ENCODE peak calls at places on chromosomes 5 and 9, in seven cellular contexts. H is mesendoderm, R is neuronal stem cell, P is IMR-90, L is H9, E is H1, M is mesenchymal stem cell. X is an unnamed sample.

GRCh38 chr9:93479726-93480125 is 26.3 kb upstream of the FAM120AOS start:
- DNase-seq in R (no peak), E (no peak), L (no peak), M (no peak), P (peak; percentile 17), H (no peak), X (no peak)

GRCh38 chr9:68690088-68690487 is 15.0 kb upstream of the PIP5K1B start:
- DNase-seq in M (peak; percentile 28), R (no peak), L (no peak), H (peak; percentile 57), P (no peak), E (no peak), X (no peak)

GRCh38 chr5:15446552-15446951 is 53.4 kb upstream of the FBXL7 start:
- DNase-seq in L (no peak), E (no peak), M (no peak), R (no peak), P (peak; percentile 33), H (no peak), X (peak; percentile 80)

GRCh38 chr5:137195483-137195882 is 303.6 kb downstream of the SPOCK1 start:
- DNase-seq in L (no peak), H (no peak), E (no peak), R (no peak), P (no peak), M (no peak), X (no peak)

GRCh38 chr9:5631021-5631420 is 2.1 kb downstream of the RIC1 start:
- DNase-seq in E (no peak), R (no peak), M (no peak), P (no peak), H (peak; percentile 50), L (no peak), X (peak; percentile 8)

GRCh38 chr5:170273968-170274710 is 23.4 kb downstream of the LCP2 start:
- DNase-seq in P (no peak), H (peak; percentile 91), E (peak; percentile 38), R (no peak), M (no peak), L (peak; percentile 75), X (no peak)

GRCh38 chr5:132659598-132660493 is 1.9 kb downstream of the IL13 start:
- DNase-seq in L (no peak), M (no peak), R (no peak), H (no peak), P (no peak), E (no peak), X (no peak)

GRCh38 chr5:66209350-66209749 is 65.2 kb downstream of the SREK1 start:
- DNase-seq in H (peak; percentile 95), E (no peak), P (no peak), M (no peak), R (no peak), L (peak; percentile 64), X (peak; percentile 100)

GRCh38 chr9:92035687-92036410 is 79.4 kb downstream of the SPTLC1 start:
- DNase-seq in M (peak; percentile 94), L (no peak), R (no peak), P (peak; percentile 94), H (no peak), E (no peak), X (no peak)

GRCh38 chr9:117775576-117775975 is 71.4 kb downstream of the TLR4 start:
- DNase-seq in E (no peak), P (no peak), L (no peak), M (no peak), R (no peak), H (no peak), X (no peak)

GRCh38 chr5:122099060-122099790 is 21.2 kb upstream of the LOX start:
- DNase-seq in R (no peak), P (peak; percentile 90), E (no peak), M (peak; percentile 90), L (no peak), H (peak; percentile 48), X (peak; percentile 19)

GRCh38 chr5:62126090-62126489 is 179.9 kb upstream of the KIF2A start:
- DNase-seq in H (no peak), L (no peak), P (no peak), R (no peak), E (no peak), M (no peak), X (no peak)

GRCh38 chr5:168282120-168282519 is 9.3 kb upstream of the WWC1 start:
- DNase-seq in L (peak; percentile 47), M (peak; percentile 57), R (no peak), E (no peak), P (peak; percentile 86), H (no peak), X (peak; percentile 53)

GRCh38 chr5:171747061-171747859 is 38.4 kb upstream of the SMIM23 start:
- DNase-seq in L (no peak), E (no peak), R (no peak), M (no peak), H (no peak), P (no peak), X (peak; percentile 71)

GRCh38 chr5:65862384-65862783 is 64.0 kb upstream of the ERBIN start:
- DNase-seq in R (no peak), P (peak; percentile 8), L (no peak), H (no peak), M (no peak), E (no peak), X (no peak)

GRCh38 chr9:16598316-16598715 is 272.2 kb downstream of the BNC2 start:
- DNase-seq in H (no peak), M (no peak), L (no peak), R (no peak), E (no peak), P (peak; percentile 56), X (no peak)
- H2AK5ac ChIP-seq in H (no peak overlapping the region), M (peak overlapping the region; percentile 54), L (no peak overlapping the region), R (no peak overlapping the region), E (no peak overlapping the region), P (no peak overlapping the region), X (no peak overlapping the region)

GRCh38 chr9:111163738-111164399 is 125.6 kb upstream of the LPAR1 start:
- DNase-seq in E (no peak), R (no peak), P (peak; percentile 7), M (peak; percentile 24), L (no peak), H (no peak), X (no peak)

GRCh38 chr9:111158375-111158774 is 120.1 kb upstream of the LPAR1 start:
- DNase-seq in L (no peak), P (peak; percentile 14), M (no peak), R (no peak), E (no peak), H (no peak), X (no peak)

DNA sequence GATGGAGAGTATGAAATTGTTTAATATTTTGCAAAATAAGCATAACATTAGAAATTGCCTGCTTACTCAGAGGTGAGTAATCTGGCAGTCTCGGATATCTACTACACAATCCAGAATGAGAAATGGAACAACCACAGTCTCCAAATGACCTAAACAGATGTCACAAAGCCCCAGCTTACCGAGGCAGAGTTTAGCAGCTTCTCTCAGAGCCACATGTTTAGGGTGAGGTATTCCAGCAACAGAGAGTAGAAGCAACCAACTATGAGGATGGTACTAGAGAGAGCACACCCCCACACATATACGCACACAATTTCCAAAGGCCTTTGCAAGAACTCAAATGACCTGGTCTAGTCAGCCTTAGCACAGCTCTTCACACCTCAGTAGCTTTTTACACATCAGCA is 122.7 kb upstream of the LPAR1 start:
- DNase-seq in R (no peak), L (no peak), P (peak; percentile 92), H (no peak), M (peak; percentile 31), E (no peak), X (no peak)
- H2AK5ac ChIP-seq in R (no peak overlapping the region), L (no peak overlapping the region), P (no peak overlapping the region), H (no peak overlapping the region), M (no peak overlapping the region), E (no peak overlapping the region), X (no peak overlapping the region)

GRCh38 chr5:55856511-55857246 is 5.5 kb downstream of the IL31RA start:
- DNase-seq in E (no peak), L (no peak), P (no peak), R (no peak), H (no peak), M (no peak), X (no peak)

GRCh38 chr5:55855509-55855908 is 4.4 kb downstream of the IL31RA start:
- DNase-seq in H (peak; percentile 34), E (no peak), M (no peak), P (peak; percentile 16), L (no peak), R (no peak), X (no peak)

GRCh38 chr5:55853818-55854217 is 2.7 kb downstream of the IL31RA start:
- DNase-seq in L (no peak), H (no peak), M (peak; percentile 35), R (no peak), E (no peak), P (peak; percentile 67), X (no peak)

GRCh38 chr5:55860268-55860667 is 9.1 kb downstream of the IL31RA start:
- DNase-seq in L (no peak), M (no peak), P (no peak), R (no peak), E (no peak), H (no peak), X (no peak)

DNA sequence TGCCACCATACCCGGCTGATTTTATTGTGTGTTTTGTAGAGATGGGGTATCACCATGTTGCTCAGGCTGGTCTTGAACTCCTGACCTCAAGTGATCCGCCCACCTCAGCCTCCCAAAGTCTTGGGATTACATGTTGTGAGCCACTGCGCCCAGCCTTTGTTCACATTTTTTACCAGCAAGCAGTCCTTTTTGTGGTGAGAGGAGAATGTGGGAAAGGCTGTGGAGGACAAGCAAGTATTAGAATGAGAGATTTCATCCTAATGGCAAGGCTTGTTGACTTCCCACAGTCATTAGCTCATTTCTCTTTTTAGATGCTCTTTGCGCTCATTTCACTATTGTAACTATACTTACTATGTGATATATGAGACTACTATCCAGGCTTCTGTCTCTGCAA is 6.1 kb downstream of the IL31RA start:
- DNase-seq in L (no peak), H (no peak), R (no peak), P (no peak), M (no peak), E (no peak), X (no peak)
- H2AK5ac ChIP-seq in L (no peak overlapping the region), H (no peak overlapping the region), R (no peak overlapping the region), P (no peak overlapping the region), M (no peak overlapping the region), E (no peak overlapping the region), X (no peak overlapping the region)

DNA sequence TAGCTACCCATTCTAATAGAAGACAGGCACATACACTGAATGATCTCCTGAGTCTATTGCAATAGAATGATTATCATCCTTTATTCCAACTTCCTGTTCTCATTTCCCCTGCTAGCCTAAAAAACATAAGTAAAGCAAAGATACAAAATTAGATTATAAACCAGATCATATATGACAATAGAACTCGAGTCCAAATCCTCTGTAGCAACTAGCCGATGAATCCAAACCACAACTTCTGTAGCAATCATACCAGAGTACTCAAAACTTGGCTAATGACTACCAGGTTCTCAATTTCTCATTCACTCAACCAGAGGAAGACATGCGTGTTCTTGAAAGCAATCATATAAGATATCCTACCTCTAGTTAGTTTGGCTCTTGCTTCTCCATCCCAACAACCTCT is 622.1 kb downstream of the PSAT1 start:
- DNase-seq in P (no peak), H (no peak), R (no peak), L (no peak), E (no peak), M (no peak), X (no peak)
- H2AK5ac ChIP-seq in P (no peak overlapping the region), H (no peak overlapping the region), R (no peak overlapping the region), L (no peak overlapping the region), E (no peak overlapping the region), M (no peak overlapping the region), X (no peak overlapping the region)